ENCODE peak calls at places on chromosomes 5 and 9, in eight cellular contexts. Y is left ventricle myocardium superior; I is posterior vena cava; M is T-helper 1 cell; A is AML-193; W is NCI-H2029; Q is activated CD4-positive, alpha-beta memory T cell treated with anti-CD3 and anti-CD28 coated beads, Interleukin-2, amount 10 ng/mL, durations not matched to agents 7 days and 5 days; N is glomerular endothelial cell. O is an unnamed sample.

GRCh38 chr9:107491081-107492053 is 1.8 kb upstream of the KLF4 start:
- DNase-seq in Y (peak), I (no peak), M (no peak), A (no peak), W (peak), Q (no peak), N (no peak), O (no peak)

GRCh38 chr9:79929285-79929684 is 357.5 kb downstream of the TLE4 start:
- DNase-seq in Y (no peak), I (no peak), M (no peak), A (no peak), W (no peak), Q (no peak), N (no peak), O (no peak)

GRCh38 chr5:102959055-102959454 is 160.9 kb downstream of the GIN1 start:
- DNase-seq in Y (no peak), I (no peak), M (no peak), A (no peak), W (no peak), Q (no peak), N (peak), O (no peak)

GRCh38 chr5:178319541-178320041 is 87.0 kb upstream of the PHYKPL start:
- DNase-seq in Y (no peak), I (peak), M (no peak), A (no peak), W (no peak), Q (no peak), N (no peak), O (no peak)

GRCh38 chr5:172683696-172684464 is 42.8 kb downstream of the NEURL1B start:
- DNase-seq in Y (peak), I (no peak), M (peak), A (no peak), W (no peak), Q (peak), N (no peak), O (no peak)

GRCh38 chr5:41707853-41708603 is 162.2 kb downstream of the OXCT1 start:
- DNase-seq in Y (no peak), I (no peak), M (no peak), A (peak), W (no peak), Q (no peak), N (peak), O (no peak)

GRCh38 chr5:99104538-99105132 is 175.8 kb upstream of the CHD1 start:
- DNase-seq in Y (no peak), I (no peak), M (no peak), A (peak), W (peak), Q (no peak), N (peak), O (no peak)

GRCh38 chr5:115575167-115576070 is 26.9 kb downstream of the TICAM2 start:
- DNase-seq in Y (no peak), I (no peak), M (no peak), A (no peak), W (no peak), Q (no peak), N (peak), O (no peak)

GRCh38 chr9:107739601-107740082 is 250.1 kb upstream of the KLF4 start:
- DNase-seq in Y (peak), I (peak), M (no peak), A (no peak), W (no peak), Q (no peak), N (no peak), O (peak)

GRCh38 chr9:113622600-113623400 is 159.3 kb downstream of the RGS3 start:
- DNase-seq in Y (no peak), I (peak), M (no peak), A (no peak), W (no peak), Q (peak), N (no peak), O (no peak)

GRCh38 chr5:65742565-65743231 is 20.7 kb downstream of the NLN start:
- DNase-seq in Y (no peak), I (no peak), M (no peak), A (peak), W (peak), Q (peak), N (no peak), O (no peak)

GRCh38 chr9:107070591-107070990 is 207.6 kb downstream of the ZNF462 start:
- DNase-seq in Y (no peak), I (no peak), M (no peak), A (no peak), W (no peak), Q (no peak), N (no peak), O (no peak)

GRCh38 chr9:94534901-94535300 is 20.0 kb upstream of the PCAT7 start:
- DNase-seq in Y (no peak), I (no peak), M (no peak), A (no peak), W (no peak), Q (no peak), N (no peak), O (no peak)

GRCh38 chr9:132609184-132609583 is 26.8 kb downstream of the BARHL1 start:
- DNase-seq in Y (no peak), I (no peak), M (no peak), A (no peak), W (no peak), Q (no peak), N (no peak), O (no peak)

GRCh38 chr5:61339764-61340163 is 7.7 kb downstream of the ZSWIM6 start:
- DNase-seq in Y (no peak), I (no peak), M (no peak), A (no peak), W (no peak), Q (no peak), N (no peak), O (no peak)

GRCh38 chr5:127320032-127320945 is 29.7 kb downstream of the MEGF10 start:
- DNase-seq in Y (no peak), I (no peak), M (no peak), A (no peak), W (no peak), Q (no peak), N (no peak), O (no peak)

GRCh38 chr5:119484884-119485283 is 32.6 kb downstream of the HSD17B4 start:
- DNase-seq in Y (no peak), I (no peak), M (no peak), A (no peak), W (no peak), Q (no peak), N (no peak), O (no peak)

GRCh38 chr5:171122372-171122771 is 186.7 kb upstream of the TLX3 start:
- DNase-seq in Y (peak), I (no peak), M (no peak), A (no peak), W (peak), Q (no peak), N (no peak), O (no peak)

GRCh38 chr5:54904425-54904824 is 81.0 kb downstream of the ESM1 start:
- DNase-seq in Y (no peak), I (no peak), M (no peak), A (peak), W (no peak), Q (no peak), N (no peak), O (no peak)

GRCh38 chr5:13601152-13601551 is 343.3 kb downstream of the DNAH5 start:
- DNase-seq in Y (no peak), I (no peak), M (no peak), A (no peak), W (no peak), Q (no peak), N (no peak), O (no peak)

GRCh38 chr9:130053504-130054427 is at the start of gene GPR107:
- DNase-seq in Y (peak), I (peak), M (peak), A (peak), W (peak), Q (peak), N (no peak), O (peak)

GRCh38 chr5:157342822-157343402 is 77.0 kb downstream of the CYFIP2 start:
- DNase-seq in Y (peak), I (no peak), M (no peak), A (peak), W (no peak), Q (peak), N (no peak), O (no peak)

GRCh38 chr9:99039388-99040182 is 65.3 kb upstream of the TGFBR1 start:
- DNase-seq in Y (no peak), I (no peak), M (no peak), A (no peak), W (no peak), Q (no peak), N (no peak), O (no peak)

GRCh38 chr5:121910036-121910435 is 51.7 kb upstream of the SRFBP1 start:
- DNase-seq in Y (no peak), I (no peak), M (no peak), A (no peak), W (no peak), Q (no peak), N (no peak), O (no peak)

GRCh38 chr5:59115345-59115744 is 532.5 kb downstream of the RAB3C start:
- DNase-seq in Y (no peak), I (no peak), M (no peak), A (no peak), W (no peak), Q (no peak), N (no peak), O (no peak)

GRCh38 chr5:124726631-124727362 is 19.6 kb downstream of the ZNF608 start:
- DNase-seq in Y (no peak), I (no peak), M (no peak), A (no peak), W (no peak), Q (no peak), N (no peak), O (no peak)

GRCh38 chr5:139669681-139670368 is 21.7 kb downstream of the CXXC5 start:
- DNase-seq in Y (peak), I (no peak), M (no peak), A (no peak), W (no peak), Q (no peak), N (no peak), O (no peak)

O was measured in lung.